ENCODE peak calls at places on chromosomes 13 and 19, in ten cellular contexts. One of them, this sample, is unnamed.
A peak's percentile ranks its signal among the peaks of the same experiment; 100 is the strongest.

GRCh38 chr19:46898731-46899130 is 37.9 kb downstream of the ARHGAP35 start:
- DNase-seq in ovary: peak; percentile 25
- DNase-seq in RWPE1: peak; percentile 45
- DNase-seq in AG04450: peak; percentile 36
- DNase-seq in HCT116: no peak
- DNase-seq in uterus: peak; percentile 28
- DNase-seq in psoas muscle: no peak
- DNase-seq in H9: no peak
- DNase-seq in epithelial cell of prostate: no peak
- DNase-seq in neural progenitor cell: no peak
- DNase-seq in this sample: no peak

GRCh38 chr19:36401475-36401874 is 17.0 kb downstream of the ZFP82 start:
- DNase-seq in ovary: no peak
- DNase-seq in RWPE1: no peak
- DNase-seq in AG04450: no peak
- DNase-seq in HCT116: no peak
- DNase-seq in uterus: no peak
- DNase-seq in psoas muscle: no peak
- DNase-seq in H9: no peak
- DNase-seq in epithelial cell of prostate: no peak
- DNase-seq in neural progenitor cell: no peak
- DNase-seq in this sample: no peak

GRCh38 chr13:93450226-93450625 is 223.6 kb downstream of the GPC6 start:
- DNase-seq in ovary: no peak
- DNase-seq in RWPE1: no peak
- DNase-seq in AG04450: peak; percentile 34
- DNase-seq in HCT116: no peak
- DNase-seq in uterus: no peak
- DNase-seq in psoas muscle: no peak
- DNase-seq in H9: no peak
- DNase-seq in epithelial cell of prostate: peak; percentile 10
- DNase-seq in neural progenitor cell: no peak
- DNase-seq in this sample: no peak

GRCh38 chr13:45238945-45239795 is 38.3 kb upstream of the KCTD4 start:
- DNase-seq in ovary: no peak
- DNase-seq in RWPE1: peak; percentile 80
- DNase-seq in AG04450: no peak
- DNase-seq in HCT116: no peak
- DNase-seq in uterus: no peak
- DNase-seq in psoas muscle: no peak
- DNase-seq in H9: no peak
- DNase-seq in epithelial cell of prostate: peak; percentile 46
- DNase-seq in neural progenitor cell: no peak
- DNase-seq in this sample: no peak

GRCh38 chr13:42745655-42746054 is 35.7 kb upstream of the FAM216B start:
- DNase-seq in ovary: no peak
- DNase-seq in RWPE1: no peak
- DNase-seq in AG04450: no peak
- DNase-seq in HCT116: no peak
- DNase-seq in uterus: no peak
- DNase-seq in psoas muscle: no peak
- DNase-seq in H9: no peak
- DNase-seq in epithelial cell of prostate: no peak
- DNase-seq in neural progenitor cell: no peak
- DNase-seq in this sample: no peak

GRCh38 chr13:81917829-81918228 is 1576.9 kb upstream of the SPRY2 start:
- DNase-seq in ovary: no peak
- DNase-seq in RWPE1: no peak
- DNase-seq in AG04450: no peak
- DNase-seq in HCT116: no peak
- DNase-seq in uterus: no peak
- DNase-seq in psoas muscle: no peak
- DNase-seq in H9: no peak
- DNase-seq in epithelial cell of prostate: no peak
- DNase-seq in neural progenitor cell: no peak
- DNase-seq in this sample: no peak

GRCh38 chr13:47463726-47464125 is 537.3 kb downstream of the SUCLA2 start:
- DNase-seq in ovary: no peak
- DNase-seq in RWPE1: no peak
- DNase-seq in AG04450: peak; percentile 18
- DNase-seq in HCT116: no peak
- DNase-seq in uterus: no peak
- DNase-seq in psoas muscle: no peak
- DNase-seq in H9: peak; percentile 53
- DNase-seq in epithelial cell of prostate: no peak
- DNase-seq in neural progenitor cell: no peak
- DNase-seq in this sample: no peak

GRCh38 chr19:38035515-38036495 is 128.8 kb downstream of the SIPA1L3 start:
- DNase-seq in ovary: no peak
- DNase-seq in RWPE1: no peak
- DNase-seq in AG04450: no peak
- DNase-seq in HCT116: no peak
- DNase-seq in uterus: no peak
- DNase-seq in psoas muscle: peak; percentile 72
- DNase-seq in H9: no peak
- DNase-seq in epithelial cell of prostate: no peak
- DNase-seq in neural progenitor cell: no peak
- DNase-seq in this sample: no peak

GRCh38 chr19:16069813-16070365 is 6.4 kb upstream of the TPM4 start:
- DNase-seq in ovary: no peak
- DNase-seq in RWPE1: no peak
- DNase-seq in AG04450: no peak
- DNase-seq in HCT116: no peak
- DNase-seq in uterus: no peak
- DNase-seq in psoas muscle: no peak
- DNase-seq in H9: no peak
- DNase-seq in epithelial cell of prostate: no peak
- DNase-seq in neural progenitor cell: no peak
- DNase-seq in this sample: no peak

GRCh38 chr19:16073481-16073880 is 2.8 kb upstream of the TPM4 start:
- DNase-seq in ovary: peak; percentile 29
- DNase-seq in RWPE1: no peak
- DNase-seq in AG04450: no peak
- DNase-seq in HCT116: no peak
- DNase-seq in uterus: no peak
- DNase-seq in psoas muscle: no peak
- DNase-seq in H9: no peak
- DNase-seq in epithelial cell of prostate: no peak
- DNase-seq in neural progenitor cell: no peak
- DNase-seq in this sample: no peak

GRCh38 chr19:16068696-16069259 is 7.5 kb upstream of the TPM4 start:
- DNase-seq in ovary: no peak
- DNase-seq in RWPE1: no peak
- DNase-seq in AG04450: no peak
- DNase-seq in HCT116: no peak
- DNase-seq in uterus: no peak
- DNase-seq in psoas muscle: no peak
- DNase-seq in H9: no peak
- DNase-seq in epithelial cell of prostate: no peak
- DNase-seq in neural progenitor cell: no peak
- DNase-seq in this sample: no peak

GRCh38 chr19:16070366-16070990 is 5.8 kb upstream of the TPM4 start:
- DNase-seq in ovary: peak; percentile 63
- DNase-seq in RWPE1: peak; percentile 67
- DNase-seq in AG04450: no peak
- DNase-seq in HCT116: peak; percentile 86
- DNase-seq in uterus: peak; percentile 82
- DNase-seq in psoas muscle: peak; percentile 67
- DNase-seq in H9: no peak
- DNase-seq in epithelial cell of prostate: peak; percentile 81
- DNase-seq in neural progenitor cell: no peak
- DNase-seq in this sample: no peak

GRCh38 chr19:16071072-16071691 is 5.1 kb upstream of the TPM4 start:
- DNase-seq in ovary: no peak
- DNase-seq in RWPE1: no peak
- DNase-seq in AG04450: no peak
- DNase-seq in HCT116: no peak
- DNase-seq in uterus: no peak
- DNase-seq in psoas muscle: no peak
- DNase-seq in H9: no peak
- DNase-seq in epithelial cell of prostate: no peak
- DNase-seq in neural progenitor cell: no peak
- DNase-seq in this sample: no peak
- H3K27ac ChIP-seq in ovary: peak overlapping the region; percentile 52
- H3K27ac ChIP-seq in RWPE1: peak overlapping the region; percentile 93
- H3K27ac ChIP-seq in AG04450: no peak overlapping the region
- H3K27ac ChIP-seq in HCT116: peak overlapping the region; percentile 83
- H3K27ac ChIP-seq in uterus: peak overlapping the region; percentile 100
- H3K27ac ChIP-seq in psoas muscle: peak overlapping the region; percentile 55
- H3K27ac ChIP-seq in H9: no peak overlapping the region
- H3K27ac ChIP-seq in epithelial cell of prostate: peak overlapping the region; percentile 99
- H3K27ac ChIP-seq in neural progenitor cell: no peak overlapping the region
- H3K27ac ChIP-seq in this sample: no peak overlapping the region

GRCh38 chr19:5627395-5627904 is 4.6 kb downstream of the SAFB start:
- DNase-seq in ovary: no peak
- DNase-seq in RWPE1: no peak
- DNase-seq in AG04450: no peak
- DNase-seq in HCT116: no peak
- DNase-seq in uterus: peak; percentile 36
- DNase-seq in psoas muscle: peak; percentile 79
- DNase-seq in H9: peak; percentile 31
- DNase-seq in epithelial cell of prostate: no peak
- DNase-seq in neural progenitor cell: peak; percentile 19
- DNase-seq in this sample: no peak

GRCh38 chr19:5623397-5624153 is 692 bp downstream of the SAFB start:
- DNase-seq in ovary: no peak
- DNase-seq in RWPE1: no peak
- DNase-seq in AG04450: no peak
- DNase-seq in HCT116: no peak
- DNase-seq in uterus: peak; percentile 20
- DNase-seq in psoas muscle: no peak
- DNase-seq in H9: no peak
- DNase-seq in epithelial cell of prostate: no peak
- DNase-seq in neural progenitor cell: peak; percentile 16
- DNase-seq in this sample: no peak

GRCh38 chr19:5624741-5625140 is 1.9 kb downstream of the SAFB start:
- DNase-seq in ovary: no peak
- DNase-seq in RWPE1: no peak
- DNase-seq in AG04450: no peak
- DNase-seq in HCT116: no peak
- DNase-seq in uterus: no peak
- DNase-seq in psoas muscle: no peak
- DNase-seq in H9: no peak
- DNase-seq in epithelial cell of prostate: no peak
- DNase-seq in neural progenitor cell: peak; percentile 33
- DNase-seq in this sample: no peak

GRCh38 chr19:5624154-5624663 is 1.3 kb downstream of the SAFB start:
- DNase-seq in ovary: peak; percentile 54
- DNase-seq in RWPE1: no peak
- DNase-seq in AG04450: no peak
- DNase-seq in HCT116: no peak
- DNase-seq in uterus: peak; percentile 37
- DNase-seq in psoas muscle: peak; percentile 71
- DNase-seq in H9: no peak
- DNase-seq in epithelial cell of prostate: no peak
- DNase-seq in neural progenitor cell: peak; percentile 39
- DNase-seq in this sample: no peak

GRCh38 chr19:5625641-5626040 is 2.8 kb downstream of the SAFB start:
- DNase-seq in ovary: no peak
- DNase-seq in RWPE1: no peak
- DNase-seq in AG04450: no peak
- DNase-seq in HCT116: no peak
- DNase-seq in uterus: no peak
- DNase-seq in psoas muscle: no peak
- DNase-seq in H9: no peak
- DNase-seq in epithelial cell of prostate: no peak
- DNase-seq in neural progenitor cell: no peak
- DNase-seq in this sample: no peak
- H3K27ac ChIP-seq in ovary: no peak overlapping the region
- H3K27ac ChIP-seq in RWPE1: peak overlapping the region; percentile 24
- H3K27ac ChIP-seq in AG04450: no peak overlapping the region
- H3K27ac ChIP-seq in HCT116: no peak overlapping the region
- H3K27ac ChIP-seq in uterus: no peak overlapping the region
- H3K27ac ChIP-seq in psoas muscle: peak overlapping the region; percentile 89
- H3K27ac ChIP-seq in H9: no peak overlapping the region
- H3K27ac ChIP-seq in epithelial cell of prostate: no peak overlapping the region
- H3K27ac ChIP-seq in neural progenitor cell: no peak overlapping the region
- H3K27ac ChIP-seq in this sample: no peak overlapping the region

GRCh38 chr13:23574421-23574820 is 4.2 kb downstream of the TNFRSF19 start:
- DNase-seq in ovary: no peak
- DNase-seq in RWPE1: no peak
- DNase-seq in AG04450: no peak
- DNase-seq in HCT116: no peak
- DNase-seq in uterus: no peak
- DNase-seq in psoas muscle: no peak
- DNase-seq in H9: no peak
- DNase-seq in epithelial cell of prostate: no peak
- DNase-seq in neural progenitor cell: no peak
- DNase-seq in this sample: no peak

GRCh38 chr13:23570931-23571330 is 719 bp downstream of the TNFRSF19 start:
- DNase-seq in ovary: no peak
- DNase-seq in RWPE1: no peak
- DNase-seq in AG04450: no peak
- DNase-seq in HCT116: no peak
- DNase-seq in uterus: no peak
- DNase-seq in psoas muscle: no peak
- DNase-seq in H9: no peak
- DNase-seq in epithelial cell of prostate: no peak
- DNase-seq in neural progenitor cell: no peak
- DNase-seq in this sample: no peak

GRCh38 chr13:23572836-23573235 is 2.6 kb downstream of the TNFRSF19 start:
- DNase-seq in ovary: no peak
- DNase-seq in RWPE1: no peak
- DNase-seq in AG04450: no peak
- DNase-seq in HCT116: no peak
- DNase-seq in uterus: no peak
- DNase-seq in psoas muscle: no peak
- DNase-seq in H9: no peak
- DNase-seq in epithelial cell of prostate: no peak
- DNase-seq in neural progenitor cell: no peak
- DNase-seq in this sample: no peak

GRCh38 chr13:23567792-23568480 is 2.3 kb upstream of the TNFRSF19 start:
- DNase-seq in ovary: no peak
- DNase-seq in RWPE1: no peak
- DNase-seq in AG04450: no peak
- DNase-seq in HCT116: no peak
- DNase-seq in uterus: no peak
- DNase-seq in psoas muscle: no peak
- DNase-seq in H9: peak; percentile 27
- DNase-seq in epithelial cell of prostate: no peak
- DNase-seq in neural progenitor cell: peak; percentile 90
- DNase-seq in this sample: no peak

GRCh38 chr13:23570099-23570926 is at the start of gene TNFRSF19:
- DNase-seq in ovary: no peak
- DNase-seq in RWPE1: no peak
- DNase-seq in AG04450: peak; percentile 67
- DNase-seq in HCT116: no peak
- DNase-seq in uterus: peak; percentile 78
- DNase-seq in psoas muscle: no peak
- DNase-seq in H9: no peak
- DNase-seq in epithelial cell of prostate: no peak
- DNase-seq in neural progenitor cell: peak; percentile 75
- DNase-seq in this sample: no peak
- H3K27ac ChIP-seq in ovary: no peak within 1 kb of the TSS
- H3K27ac ChIP-seq in RWPE1: no peak within 1 kb of the TSS
- H3K27ac ChIP-seq in AG04450: peak within 1 kb of the TSS; percentile 42
- H3K27ac ChIP-seq in HCT116: no peak within 1 kb of the TSS
- H3K27ac ChIP-seq in uterus: no peak within 1 kb of the TSS
- H3K27ac ChIP-seq in psoas muscle: peak within 1 kb of the TSS; percentile 39
- H3K27ac ChIP-seq in H9: no peak within 1 kb of the TSS
- H3K27ac ChIP-seq in epithelial cell of prostate: no peak within 1 kb of the TSS
- H3K27ac ChIP-seq in neural progenitor cell: peak within 1 kb of the TSS; percentile 3
- H3K27ac ChIP-seq in this sample: no peak within 1 kb of the TSS

DNA sequence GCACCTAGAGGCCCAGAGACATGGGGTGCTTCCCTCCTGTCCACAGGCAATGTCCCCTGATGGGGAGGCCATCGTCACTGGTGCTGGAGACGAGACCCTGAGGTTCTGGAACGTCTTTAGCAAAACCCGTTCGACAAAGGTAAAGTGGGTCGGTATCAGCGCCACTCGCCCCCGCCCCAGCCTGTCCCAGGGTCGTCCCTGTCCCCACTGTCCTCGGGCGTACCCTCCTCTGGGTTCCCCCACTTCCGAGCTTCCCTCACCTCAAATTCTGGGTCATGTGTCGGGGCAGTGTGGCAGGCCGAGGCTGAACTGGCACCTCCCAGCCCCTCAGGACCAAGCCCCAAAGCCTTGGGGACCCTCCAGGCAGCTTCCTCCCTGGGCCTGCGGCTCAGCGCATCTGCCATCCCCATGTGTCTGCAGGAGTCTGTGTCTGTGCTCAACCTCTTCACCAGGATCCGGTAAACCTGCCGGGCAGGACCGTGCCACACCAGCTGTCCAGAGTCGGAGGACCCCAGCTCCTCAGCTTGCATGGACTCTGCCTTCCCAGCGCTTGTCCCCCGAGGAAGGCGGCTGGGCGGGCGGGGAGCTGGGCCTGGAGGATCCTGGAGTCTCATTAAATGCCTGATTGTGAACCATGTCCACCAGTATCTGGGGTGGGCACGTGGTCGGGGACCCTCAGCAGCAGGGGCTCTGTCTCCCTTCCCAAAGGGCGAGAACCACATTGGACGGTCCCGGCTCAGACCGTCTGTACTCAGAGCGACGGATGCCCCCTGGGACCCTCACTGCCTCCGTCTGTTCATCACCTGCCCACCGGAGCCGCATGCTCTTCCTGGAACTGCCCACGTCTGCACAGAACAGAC is 4.4 kb upstream of the TEKTIP1 start:
- DNase-seq in ovary: no peak
- DNase-seq in RWPE1: no peak
- DNase-seq in AG04450: no peak
- DNase-seq in HCT116: no peak
- DNase-seq in uterus: no peak
- DNase-seq in psoas muscle: no peak
- DNase-seq in H9: no peak
- DNase-seq in epithelial cell of prostate: no peak
- DNase-seq in neural progenitor cell: no peak
- DNase-seq in this sample: no peak
- H3K27ac ChIP-seq in ovary: no peak overlapping the region
- H3K27ac ChIP-seq in RWPE1: no peak overlapping the region
- H3K27ac ChIP-seq in AG04450: no peak overlapping the region
- H3K27ac ChIP-seq in HCT116: no peak overlapping the region
- H3K27ac ChIP-seq in uterus: no peak overlapping the region
- H3K27ac ChIP-seq in psoas muscle: no peak overlapping the region
- H3K27ac ChIP-seq in H9: no peak overlapping the region
- H3K27ac ChIP-seq in epithelial cell of prostate: no peak overlapping the region
- H3K27ac ChIP-seq in neural progenitor cell: no peak overlapping the region
- H3K27ac ChIP-seq in this sample: no peak overlapping the region